ENCODE peak calls at places on chromosomes 5 and 9, in five cellular contexts. D, G, E, Z and K are unnamed samples.

GRCh38 chr5:95798545-95798944 is 24.0 kb downstream of the GLRX start:
- DNase-seq in D (no peak), G (no peak), E (no peak), Z (no peak), K (no peak)

GRCh38 chr9:115369322-115369957 is 251.5 kb upstream of the TNC start:
- DNase-seq in D (peak; percentile 96), G (peak; percentile 44), E (peak; percentile 91), Z (no peak), K (peak; percentile 51)

GRCh38 chr5:62460578-62460983 is 48.0 kb downstream of the IPO11 start:
- DNase-seq in D (peak; percentile 76), G (peak; percentile 51), E (peak; percentile 42), Z (no peak), K (peak; percentile 58)

GRCh38 chr9:137077010-137077747 is at the start of gene UAP1L1:
- DNase-seq in D (peak; percentile 58), G (peak; percentile 44), E (no peak), Z (peak; percentile 78), K (peak; percentile 57)

GRCh38 chr5:132827943-132828673 is 2.3 kb downstream of the SHROOM1 start:
- DNase-seq in D (no peak), G (no peak), E (no peak), Z (no peak), K (no peak)

GRCh38 chr5:83490203-83490602 is 18.7 kb downstream of the VCAN start:
- DNase-seq in D (no peak), G (no peak), E (no peak), Z (no peak), K (no peak)

GRCh38 chr5:53490747-53491146 is 10.3 kb downstream of the FST start:
- DNase-seq in D (no peak), G (peak; percentile 39), E (peak; percentile 92), Z (no peak), K (peak; percentile 92)

GRCh38 chr9:73050887-73051550 is 98.2 kb upstream of the ALDH1A1 start:
- DNase-seq in D (no peak), G (peak; percentile 97), E (no peak), Z (no peak), K (no peak)

GRCh38 chr5:96052374-96052773 is 90.7 kb upstream of the ELL2 start:
- DNase-seq in D (no peak), G (no peak), E (no peak), Z (no peak), K (no peak)

GRCh38 chr5:154755361-154756202 is at the start of gene LARP1:
- DNase-seq in D (no peak), G (peak; percentile 43), E (no peak), Z (peak; percentile 51), K (no peak)

GRCh38 chr9:128026255-128027165 is 40.6 kb downstream of the NAIF1 start:
- DNase-seq in D (no peak), G (peak; percentile 42), E (no peak), Z (peak; percentile 38), K (no peak)

GRCh38 chr9:86368871-86369521 is 14.8 kb upstream of the TUT7 start:
- DNase-seq in D (no peak), G (no peak), E (peak; percentile 98), Z (no peak), K (peak; percentile 66)

GRCh38 chr5:33921005-33921404 is 15.2 kb upstream of the RXFP3 start:
- DNase-seq in D (no peak), G (no peak), E (no peak), Z (no peak), K (no peak)

GRCh38 chr5:658103-658502 is 35.0 kb downstream of the TPPP start:
- DNase-seq in D (no peak), G (no peak), E (no peak), Z (no peak), K (no peak)

GRCh38 chr5:79982136-79982535 is 8.9 kb downstream of the MTX3 start:
- DNase-seq in D (no peak), G (no peak), E (no peak), Z (no peak), K (no peak)

GRCh38 chr5:72108200-72109050 is 1.1 kb downstream of the MAP1B start:
- DNase-seq in D (peak; percentile 85), G (peak; percentile 70), E (peak; percentile 15), Z (no peak), K (peak; percentile 55)

GRCh38 chr5:953535-954449 is 54.8 kb upstream of the NKD2 start:
- DNase-seq in D (no peak), G (peak; percentile 42), E (no peak), Z (no peak), K (no peak)

GRCh38 chr5:112878760-112879159 is 17.7 kb downstream of the SRP19 start:
- DNase-seq in D (no peak), G (no peak), E (peak; percentile 89), Z (no peak), K (no peak)

GRCh38 chr5:67144183-67144639 is 52.4 kb downstream of the CD180 start:
- DNase-seq in D (no peak), G (no peak), E (no peak), Z (no peak), K (no peak)

GRCh38 chr9:111959468-111959941 is 62.9 kb downstream of the UGCG start:
- DNase-seq in D (no peak), G (peak; percentile 73), E (peak; percentile 100), Z (peak; percentile 63), K (peak; percentile 93)

GRCh38 chr9:81671880-81672280 is 17.5 kb downstream of the TLE1 start:
- DNase-seq in D (no peak), G (no peak), E (no peak), Z (peak; percentile 78), K (no peak)

GRCh38 chr9:6153425-6153824 is 62.2 kb upstream of the IL33 start:
- DNase-seq in D (no peak), G (peak; percentile 72), E (peak; percentile 98), Z (no peak), K (no peak)

GRCh38 chr5:140801494-140801841 is 611 bp downstream of the PCDHA3 start:
- DNase-seq in D (peak; percentile 57), G (peak; percentile 57), E (no peak), Z (no peak), K (no peak)

GRCh38 chr5:131548190-131548589 is 86.8 kb downstream of the RAPGEF6 start:
- DNase-seq in D (no peak), G (no peak), E (no peak), Z (no peak), K (no peak)

GRCh38 chr5:6349387-6349786 is 29.0 kb downstream of the MED10 start:
- DNase-seq in D (no peak), G (no peak), E (no peak), Z (no peak), K (no peak)

GRCh38 chr5:173950829-173951228 is 38.1 kb upstream of the C5orf47 start:
- DNase-seq in D (no peak), G (no peak), E (no peak), Z (no peak), K (no peak)

GRCh38 chr5:138453630-138454029 is 11.6 kb upstream of the EGR1 start:
- DNase-seq in D (no peak), G (no peak), E (no peak), Z (no peak), K (no peak)

GRCh38 chr9:106228861-106229260 is 534.5 kb downstream of the TMEM38B start:
- DNase-seq in D (no peak), G (no peak), E (no peak), Z (no peak), K (no peak)

GRCh38 chr5:141864371-141865370 is 13.5 kb downstream of the PCDH1 start:
- DNase-seq in D (no peak), G (no peak), E (no peak), Z (no peak), K (no peak)

GRCh38 chr5:177309351-177310191 is 2.1 kb downstream of the MXD3 start:
- DNase-seq in D (peak; percentile 70), G (peak; percentile 91), E (peak; percentile 67), Z (peak; percentile 78), K (peak; percentile 68)

GRCh38 chr9:125550216-125550614 is 156.8 kb downstream of the MAPKAP1 start:
- DNase-seq in D (peak; percentile 23), G (no peak), E (peak; percentile 12), Z (no peak), K (peak; percentile 31)
- TF ChIP-seq CTCF in D (no peak), G (no peak), E (no peak), Z (no peak), K (peak; percentile 20)

GRCh38 chr9:90642570-90643539 is at the start of gene DIRAS2:
- DNase-seq in D (peak; percentile 67), G (peak; percentile 75), E (peak; percentile 59), Z (peak; percentile 67), K (peak; percentile 11)

GRCh38 chr9:90637626-90638025 is 5.0 kb downstream of the DIRAS2 start:
- DNase-seq in D (no peak), G (no peak), E (no peak), Z (no peak), K (no peak)

GRCh38 chr9:90641868-90642558 is 611 bp downstream of the DIRAS2 start:
- DNase-seq in D (no peak), G (no peak), E (no peak), Z (no peak), K (no peak)

GRCh38 chr9:90645721-90646120 is 3.1 kb upstream of the DIRAS2 start:
- DNase-seq in D (no peak), G (no peak), E (no peak), Z (no peak), K (no peak)

GRCh38 chr9:90641090-90641489 is 1.5 kb downstream of the DIRAS2 start:
- DNase-seq in D (no peak), G (no peak), E (no peak), Z (no peak), K (no peak)
- TF ChIP-seq CTCF in D (no peak), G (no peak), E (no peak), Z (no peak), K (no peak)

GRCh38 chr5:181224390-181225234 is 1.5 kb downstream of the TRIM41 start:
- DNase-seq in D (no peak), G (no peak), E (no peak), Z (no peak), K (no peak)

GRCh38 chr5:181222630-181223040 is 446 bp upstream of the TRIM41 start:
- DNase-seq in D (peak; percentile 82), G (no peak), E (no peak), Z (no peak), K (peak; percentile 49)

GRCh38 chr5:181221792-181222629 is 1.1 kb upstream of the TRIM41 start:
- DNase-seq in D (peak; percentile 97), G (peak; percentile 98), E (peak; percentile 90), Z (peak; percentile 97), K (peak; percentile 99)

GRCh38 chr5:181223729-181224389 is 778 bp downstream of the TRIM41 start:
- DNase-seq in D (no peak), G (no peak), E (no peak), Z (peak; percentile 34), K (no peak)

DNA sequence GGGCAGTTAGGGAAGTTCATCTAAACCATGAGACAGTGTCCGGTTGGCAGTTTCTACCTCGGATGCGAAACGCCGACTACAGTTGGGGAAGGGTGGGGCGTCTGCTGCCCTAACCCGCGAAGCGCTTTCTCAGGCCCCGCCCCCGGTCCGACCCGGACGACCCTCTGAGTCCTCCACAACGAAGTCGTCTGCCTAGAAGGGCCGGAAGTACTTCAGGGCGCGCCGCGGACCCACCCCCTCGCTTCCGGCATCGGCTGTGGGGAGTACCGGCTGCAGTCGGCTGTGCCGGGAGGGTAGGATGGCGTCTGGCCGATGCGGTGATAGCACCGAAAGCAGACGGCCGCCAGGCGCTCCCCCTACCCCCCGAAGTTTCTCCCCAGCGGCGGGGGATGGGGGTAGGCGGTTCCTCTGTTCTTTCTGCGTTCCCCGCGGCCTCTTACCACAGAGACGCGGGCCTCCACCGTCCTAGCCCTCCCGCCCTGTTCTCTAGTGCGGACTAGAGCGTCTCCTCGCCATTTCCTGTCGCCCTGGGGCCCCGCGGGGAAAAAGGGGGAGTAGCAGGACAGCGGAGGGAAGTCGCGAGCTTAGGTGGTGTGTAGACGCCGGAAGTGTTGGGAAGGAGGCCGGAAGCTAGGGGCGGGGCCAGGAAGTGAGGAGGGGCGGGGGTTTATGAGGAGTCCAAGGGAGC is at the start of gene TRIM41:
- DNase-seq in D (peak; percentile 98), G (peak; percentile 99), E (peak; percentile 92), Z (peak; percentile 97), K (peak; percentile 98)
- TF ChIP-seq CTCF in D (peak; percentile 10), G (no peak), E (peak; percentile 11), Z (no peak), K (peak; percentile 53)

GRCh38 chr9:107636596-107637405 is 147.2 kb upstream of the KLF4 start:
- DNase-seq in D (no peak), G (no peak), E (no peak), Z (no peak), K (no peak)
- TF ChIP-seq CTCF in D (no peak), G (no peak), E (no peak), Z (no peak), K (no peak)